ENCODE peak calls at places on chromosomes 2 and 18, in ten cellular contexts. One of them, this sample, is unnamed. For H3K4me1, the result is how much of the 10 kb centered on the place peaks cover.

GRCh38 chr2:23286765-23287155 is 98.2 kb upstream of the KLHL29 start:
- DNase-seq in endodermal cell: no peak
- DNase-seq in heart right ventricle: peak
- DNase-seq in GM23248: peak
- DNase-seq in mucosa of descending colon: peak
- DNase-seq in prostate gland: no peak
- DNase-seq in A549: no peak
- DNase-seq in neuronal stem cell: no peak
- DNase-seq in lower lobe of right lung: no peak
- DNase-seq in left ventricle myocardium inferior: peak
- DNase-seq in this sample: no peak

GRCh38 chr2:168165418-168165817 is 82.0 kb downstream of the STK39 start:
- DNase-seq in endodermal cell: no peak
- DNase-seq in heart right ventricle: no peak
- DNase-seq in GM23248: peak
- DNase-seq in mucosa of descending colon: no peak
- DNase-seq in prostate gland: no peak
- DNase-seq in A549: no peak
- DNase-seq in neuronal stem cell: no peak
- DNase-seq in lower lobe of right lung: no peak
- DNase-seq in left ventricle myocardium inferior: no peak
- DNase-seq in this sample: no peak

GRCh38 chr2:130724455-130724854 is 4.4 kb upstream of the GPR148 start:
- DNase-seq in endodermal cell: no peak
- DNase-seq in heart right ventricle: no peak
- DNase-seq in GM23248: no peak
- DNase-seq in mucosa of descending colon: no peak
- DNase-seq in prostate gland: no peak
- DNase-seq in A549: no peak
- DNase-seq in neuronal stem cell: no peak
- DNase-seq in lower lobe of right lung: no peak
- DNase-seq in left ventricle myocardium inferior: no peak
- DNase-seq in this sample: no peak

GRCh38 chr2:58051445-58051844 is 4.8 kb downstream of the VRK2 start:
- DNase-seq in endodermal cell: no peak
- DNase-seq in heart right ventricle: no peak
- DNase-seq in GM23248: no peak
- DNase-seq in mucosa of descending colon: no peak
- DNase-seq in prostate gland: no peak
- DNase-seq in A549: no peak
- DNase-seq in neuronal stem cell: no peak
- DNase-seq in lower lobe of right lung: no peak
- DNase-seq in left ventricle myocardium inferior: no peak
- DNase-seq in this sample: no peak

GRCh38 chr2:113754989-113755689 is 1.3 kb downstream of the SLC35F5 start:
- DNase-seq in endodermal cell: no peak
- DNase-seq in heart right ventricle: no peak
- DNase-seq in GM23248: peak
- DNase-seq in mucosa of descending colon: no peak
- DNase-seq in prostate gland: no peak
- DNase-seq in A549: peak
- DNase-seq in neuronal stem cell: no peak
- DNase-seq in lower lobe of right lung: no peak
- DNase-seq in left ventricle myocardium inferior: no peak
- DNase-seq in this sample: no peak

GRCh38 chr2:162465430-162465829 is 121.5 kb downstream of the GCA start:
- DNase-seq in endodermal cell: no peak
- DNase-seq in heart right ventricle: no peak
- DNase-seq in GM23248: no peak
- DNase-seq in mucosa of descending colon: no peak
- DNase-seq in prostate gland: no peak
- DNase-seq in A549: no peak
- DNase-seq in neuronal stem cell: no peak
- DNase-seq in lower lobe of right lung: no peak
- DNase-seq in left ventricle myocardium inferior: no peak
- DNase-seq in this sample: no peak

GRCh38 chr2:66915237-66915636 is 480.3 kb downstream of the MEIS1 start:
- DNase-seq in endodermal cell: no peak
- DNase-seq in heart right ventricle: no peak
- DNase-seq in GM23248: no peak
- DNase-seq in mucosa of descending colon: no peak
- DNase-seq in prostate gland: no peak
- DNase-seq in A549: no peak
- DNase-seq in neuronal stem cell: no peak
- DNase-seq in lower lobe of right lung: no peak
- DNase-seq in left ventricle myocardium inferior: no peak
- DNase-seq in this sample: no peak

GRCh38 chr2:99666256-99666655 is 176.4 kb upstream of the REV1 start:
- DNase-seq in endodermal cell: no peak
- DNase-seq in heart right ventricle: no peak
- DNase-seq in GM23248: no peak
- DNase-seq in mucosa of descending colon: no peak
- DNase-seq in prostate gland: no peak
- DNase-seq in A549: no peak
- DNase-seq in neuronal stem cell: no peak
- DNase-seq in lower lobe of right lung: no peak
- DNase-seq in left ventricle myocardium inferior: no peak
- DNase-seq in this sample: no peak

GRCh38 chr2:98771771-98772521 is 41.0 kb upstream of the MGAT4A start:
- DNase-seq in endodermal cell: no peak
- DNase-seq in heart right ventricle: no peak
- DNase-seq in GM23248: no peak
- DNase-seq in mucosa of descending colon: no peak
- DNase-seq in prostate gland: no peak
- DNase-seq in A549: no peak
- DNase-seq in neuronal stem cell: no peak
- DNase-seq in lower lobe of right lung: no peak
- DNase-seq in left ventricle myocardium inferior: no peak
- DNase-seq in this sample: no peak

GRCh38 chr18:79871026-79871390 is 73.3 kb downstream of the KCNG2 start:
- DNase-seq in endodermal cell: peak
- DNase-seq in heart right ventricle: no peak
- DNase-seq in GM23248: no peak
- DNase-seq in mucosa of descending colon: no peak
- DNase-seq in prostate gland: no peak
- DNase-seq in A549: no peak
- DNase-seq in neuronal stem cell: no peak
- DNase-seq in lower lobe of right lung: no peak
- DNase-seq in left ventricle myocardium inferior: no peak
- DNase-seq in this sample: no peak

GRCh38 chr2:98710709-98711108 is 20.2 kb downstream of the MGAT4A start:
- DNase-seq in endodermal cell: no peak
- DNase-seq in heart right ventricle: no peak
- DNase-seq in GM23248: no peak
- DNase-seq in mucosa of descending colon: no peak
- DNase-seq in prostate gland: no peak
- DNase-seq in A549: no peak
- DNase-seq in neuronal stem cell: no peak
- DNase-seq in lower lobe of right lung: no peak
- DNase-seq in left ventricle myocardium inferior: no peak
- DNase-seq in this sample: no peak

GRCh38 chr2:27581417-27582128 is 1.3 kb upstream of the ZNF512 start:
- DNase-seq in endodermal cell: no peak
- DNase-seq in heart right ventricle: peak
- DNase-seq in GM23248: no peak
- DNase-seq in mucosa of descending colon: no peak
- DNase-seq in prostate gland: no peak
- DNase-seq in A549: no peak
- DNase-seq in neuronal stem cell: no peak
- DNase-seq in lower lobe of right lung: no peak
- DNase-seq in left ventricle myocardium inferior: no peak
- DNase-seq in this sample: no peak

GRCh38 chr2:154427453-154427852 is 271.0 kb upstream of the KCNJ3 start:
- DNase-seq in endodermal cell: no peak
- DNase-seq in heart right ventricle: no peak
- DNase-seq in GM23248: no peak
- DNase-seq in mucosa of descending colon: no peak
- DNase-seq in prostate gland: no peak
- DNase-seq in A549: no peak
- DNase-seq in neuronal stem cell: no peak
- DNase-seq in lower lobe of right lung: no peak
- DNase-seq in left ventricle myocardium inferior: no peak
- DNase-seq in this sample: no peak
- H3K4me3 ChIP-seq in endodermal cell: no peak
- H3K4me3 ChIP-seq in heart right ventricle: no peak
- H3K4me3 ChIP-seq in GM23248: no peak
- H3K4me3 ChIP-seq in mucosa of descending colon: no peak
- H3K4me3 ChIP-seq in prostate gland: no peak
- H3K4me3 ChIP-seq in A549: no peak
- H3K4me3 ChIP-seq in neuronal stem cell: no peak
- H3K4me3 ChIP-seq in lower lobe of right lung: no peak
- H3K4me3 ChIP-seq in left ventricle myocardium inferior: no peak
- H3K4me3 ChIP-seq in this sample: no peak

GRCh38 chr2:172283476-172283875 is 143.9 kb upstream of the ITGA6 start:
- DNase-seq in endodermal cell: no peak
- DNase-seq in heart right ventricle: no peak
- DNase-seq in GM23248: peak
- DNase-seq in mucosa of descending colon: no peak
- DNase-seq in prostate gland: no peak
- DNase-seq in A549: no peak
- DNase-seq in neuronal stem cell: no peak
- DNase-seq in lower lobe of right lung: no peak
- DNase-seq in left ventricle myocardium inferior: no peak
- DNase-seq in this sample: no peak
- H3K4me1 ChIP-seq in endodermal cell: under half
- H3K4me1 ChIP-seq in heart right ventricle: under half
- H3K4me1 ChIP-seq in GM23248: under half
- H3K4me1 ChIP-seq in mucosa of descending colon: under half
- H3K4me1 ChIP-seq in prostate gland: under half
- H3K4me1 ChIP-seq in A549: under half
- H3K4me1 ChIP-seq in neuronal stem cell: under half
- H3K4me1 ChIP-seq in lower lobe of right lung: under half
- H3K4me1 ChIP-seq in left ventricle myocardium inferior: half or more
- H3K4me1 ChIP-seq in this sample: under half

DNA sequence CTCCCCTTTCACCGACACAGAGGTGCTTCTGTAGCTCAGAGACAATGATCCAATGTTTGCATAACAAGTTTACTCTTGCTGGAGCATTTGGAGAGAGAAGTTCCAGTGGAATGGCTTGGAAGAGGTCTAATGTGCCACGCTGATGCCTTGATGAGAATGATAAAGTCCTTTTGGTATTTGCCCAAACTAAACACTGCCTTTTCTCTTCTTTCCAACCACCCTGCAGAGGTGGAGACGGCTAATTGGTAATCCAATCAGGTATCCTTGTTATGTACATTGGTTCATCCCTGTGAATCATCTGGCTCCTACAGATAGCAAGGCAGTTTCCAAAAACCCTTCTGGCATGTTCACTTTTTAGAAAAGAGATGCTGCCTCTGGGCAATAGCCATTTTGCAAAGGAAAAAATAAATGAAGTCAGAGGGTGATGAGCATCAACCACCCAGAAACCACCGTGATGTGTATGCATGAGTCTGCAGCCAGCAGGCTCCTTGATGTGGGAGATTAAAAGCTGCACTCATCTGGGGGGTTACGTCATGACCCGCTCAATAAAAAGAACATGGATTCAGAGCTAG is 40.6 kb downstream of the KIAA2012 start:
- DNase-seq in endodermal cell: no peak
- DNase-seq in heart right ventricle: no peak
- DNase-seq in GM23248: peak
- DNase-seq in mucosa of descending colon: no peak
- DNase-seq in prostate gland: peak
- DNase-seq in A549: peak
- DNase-seq in neuronal stem cell: no peak
- DNase-seq in lower lobe of right lung: no peak
- DNase-seq in left ventricle myocardium inferior: no peak
- DNase-seq in this sample: no peak
- H3K4me3 ChIP-seq in endodermal cell: no peak
- H3K4me3 ChIP-seq in heart right ventricle: no peak
- H3K4me3 ChIP-seq in GM23248: peak
- H3K4me3 ChIP-seq in mucosa of descending colon: no peak
- H3K4me3 ChIP-seq in prostate gland: no peak
- H3K4me3 ChIP-seq in A549: no peak
- H3K4me3 ChIP-seq in neuronal stem cell: no peak
- H3K4me3 ChIP-seq in lower lobe of right lung: no peak
- H3K4me3 ChIP-seq in left ventricle myocardium inferior: no peak
- H3K4me3 ChIP-seq in this sample: no peak

DNA sequence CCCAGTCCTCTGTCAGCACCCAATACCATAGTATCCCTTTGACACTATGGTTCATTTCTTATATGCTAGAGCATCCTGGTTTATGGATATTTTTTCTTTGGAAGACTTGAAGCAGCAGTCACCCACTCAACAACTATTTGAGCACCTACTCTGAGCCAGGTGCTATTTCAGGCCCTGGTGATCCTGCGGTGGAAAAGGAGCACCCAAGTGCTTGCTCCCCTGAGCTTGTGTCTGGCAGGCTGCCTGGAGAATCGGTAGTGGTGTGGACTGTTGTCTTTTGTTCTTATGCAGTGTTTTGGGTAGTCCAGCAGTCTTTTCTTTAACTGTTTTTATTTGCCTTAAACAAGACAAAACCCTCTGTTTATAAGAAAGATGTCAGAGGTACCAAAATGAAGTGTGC is 28.9 kb downstream of the NCK2 start:
- DNase-seq in endodermal cell: peak
- DNase-seq in heart right ventricle: peak
- DNase-seq in GM23248: no peak
- DNase-seq in mucosa of descending colon: no peak
- DNase-seq in prostate gland: no peak
- DNase-seq in A549: no peak
- DNase-seq in neuronal stem cell: no peak
- DNase-seq in lower lobe of right lung: no peak
- DNase-seq in left ventricle myocardium inferior: no peak
- DNase-seq in this sample: no peak
- H3K4me1 ChIP-seq in endodermal cell: under half
- H3K4me1 ChIP-seq in heart right ventricle: under half
- H3K4me1 ChIP-seq in GM23248: under half
- H3K4me1 ChIP-seq in mucosa of descending colon: under half
- H3K4me1 ChIP-seq in prostate gland: under half
- H3K4me1 ChIP-seq in A549: under half
- H3K4me1 ChIP-seq in neuronal stem cell: under half
- H3K4me1 ChIP-seq in lower lobe of right lung: half or more
- H3K4me1 ChIP-seq in left ventricle myocardium inferior: half or more
- H3K4me1 ChIP-seq in this sample: under half

DNA sequence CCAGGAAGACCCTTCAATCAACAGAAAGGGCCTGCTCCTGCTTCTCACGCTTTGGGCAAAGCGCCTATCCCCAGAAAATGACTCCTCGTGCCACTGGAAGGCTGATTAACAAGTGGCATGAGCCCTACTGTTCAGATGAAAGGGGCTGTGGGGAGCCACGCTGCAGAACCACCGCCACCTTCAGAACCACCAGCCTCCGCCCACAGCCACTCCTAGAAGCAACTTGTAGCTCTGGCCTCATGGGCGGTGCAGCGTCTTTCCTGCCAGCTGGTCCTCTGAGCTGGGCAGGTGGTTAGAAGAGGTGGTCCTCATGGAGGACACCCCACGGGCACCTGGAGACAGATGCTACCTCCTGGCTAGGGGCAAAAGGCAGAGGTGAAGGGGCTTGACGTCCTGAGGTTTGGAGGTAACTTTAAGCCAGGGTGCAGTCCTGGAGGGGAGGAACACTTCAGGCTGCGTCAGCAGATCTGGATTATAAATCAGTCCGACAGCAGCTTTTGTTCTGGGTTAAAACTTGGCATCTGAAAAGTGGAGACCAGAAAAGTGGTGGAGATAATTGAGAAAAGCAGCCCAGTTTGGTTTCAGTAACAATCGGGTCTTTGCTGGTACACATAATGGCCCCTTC is 863 bp upstream of the SEMA4C start:
- DNase-seq in endodermal cell: no peak
- DNase-seq in heart right ventricle: no peak
- DNase-seq in GM23248: peak
- DNase-seq in mucosa of descending colon: peak
- DNase-seq in prostate gland: peak
- DNase-seq in A549: peak
- DNase-seq in neuronal stem cell: no peak
- DNase-seq in lower lobe of right lung: peak
- DNase-seq in left ventricle myocardium inferior: no peak
- DNase-seq in this sample: no peak
- H3K4me3 ChIP-seq in endodermal cell: peak
- H3K4me3 ChIP-seq in heart right ventricle: peak
- H3K4me3 ChIP-seq in GM23248: peak
- H3K4me3 ChIP-seq in mucosa of descending colon: no peak
- H3K4me3 ChIP-seq in prostate gland: peak
- H3K4me3 ChIP-seq in A549: peak
- H3K4me3 ChIP-seq in neuronal stem cell: peak
- H3K4me3 ChIP-seq in lower lobe of right lung: peak
- H3K4me3 ChIP-seq in left ventricle myocardium inferior: peak
- H3K4me3 ChIP-seq in this sample: peak